ENCODE peak calls at places on chromosome 17, in eight cellular contexts. S is dorsolateral prefrontal cortex; U is stimulated activated CD8-positive, alpha-beta memory T cell treated with anti-CD3 and anti-CD28 coated beads, Interleukin-7, amount 100 ng/mL, for 24 hours; V is stimulated activated CD4-positive, alpha-beta T cell treated with anti-CD3 and anti-CD28 coated beads, Interleukin-4, amount 100 ng/mL, for 4 hours; W is ecto neural progenitor cell; G is heart right ventricle; Z is T-helper 9 cell; Y is neural crest cell. I is an unnamed sample.

GRCh38 chr17:409848-410673 is 57.5 kb upstream of the RPH3AL start:
- DNase-seq in S (peak; percentile 93), U (peak; percentile 97), V (peak; percentile 100), W (peak; percentile 100), G (peak; percentile 99), Z (peak; percentile 99), Y (peak; percentile 100), I (peak; percentile 100)

GRCh38 chr17:31511176-31511540 is 119.7 kb downstream of the RAB11FIP4 start:
- DNase-seq in S (peak; percentile 61), U (no peak), V (no peak), W (no peak), G (no peak), Z (no peak), Y (no peak), I (no peak)

GRCh38 chr17:312476-313148 is 40.0 kb downstream of the RPH3AL start:
- DNase-seq in S (no peak), U (no peak), V (no peak), W (no peak), G (no peak), Z (no peak), Y (no peak), I (no peak)

GRCh38 chr17:82281076-82281475 is 7.6 kb upstream of the CSNK1D start:
- DNase-seq in S (no peak), U (no peak), V (no peak), W (no peak), G (no peak), Z (no peak), Y (no peak), I (peak; percentile 22)

GRCh38 chr17:39270923-39271322 is 45.2 kb upstream of the STAC2 start:
- DNase-seq in S (no peak), U (no peak), V (no peak), W (no peak), G (no peak), Z (no peak), Y (no peak), I (no peak)

GRCh38 chr17:79045830-79046500 is 22.0 kb downstream of the C1QTNF1 start:
- DNase-seq in S (peak; percentile 77), U (peak; percentile 34), V (peak; percentile 36), W (peak; percentile 91), G (peak; percentile 72), Z (peak; percentile 54), Y (peak; percentile 77), I (peak; percentile 77)

GRCh38 chr17:78991906-78992532 is 12.3 kb upstream of the LGALS3BP start:
- DNase-seq in S (no peak), U (no peak), V (no peak), W (no peak), G (no peak), Z (no peak), Y (no peak), I (no peak)

GRCh38 chr17:1931759-1932579 is 93.2 kb downstream of the RTN4RL1 start:
- DNase-seq in S (no peak), U (no peak), V (no peak), W (peak; percentile 90), G (peak; percentile 25), Z (no peak), Y (no peak), I (no peak)

GRCh38 chr17:69773081-69773480 is 301.9 kb upstream of the KCNJ16 start:
- DNase-seq in S (no peak), U (no peak), V (no peak), W (no peak), G (no peak), Z (no peak), Y (no peak), I (no peak)

GRCh38 chr17:47279062-47279801 is 25.6 kb downstream of the ITGB3 start:
- DNase-seq in S (no peak), U (no peak), V (no peak), W (no peak), G (peak; percentile 82), Z (no peak), Y (no peak), I (peak; percentile 82)

GRCh38 chr17:80858301-80859003 is 133.2 kb upstream of the CHMP6 start:
- DNase-seq in S (no peak), U (no peak), V (no peak), W (no peak), G (no peak), Z (no peak), Y (no peak), I (no peak)

GRCh38 chr17:48618366-48618896 is 3.3 kb upstream of the HOXB8 start:
- DNase-seq in S (peak; percentile 80), U (peak; percentile 69), V (peak; percentile 73), W (peak; percentile 97), G (peak; percentile 81), Z (peak; percentile 85), Y (peak; percentile 96), I (peak; percentile 91)

GRCh38 chr17:43772877-43773648 is 5.7 kb downstream of the DUSP3 start:
- DNase-seq in S (no peak), U (no peak), V (no peak), W (no peak), G (no peak), Z (no peak), Y (no peak), I (peak; percentile 46)

GRCh38 chr17:2925011-2925410 is 128.8 kb downstream of the RAP1GAP2 start:
- DNase-seq in S (no peak), U (no peak), V (no peak), W (no peak), G (no peak), Z (no peak), Y (no peak), I (no peak)

GRCh38 chr17:82390015-82390859 is 18.7 kb downstream of the UTS2R start:
- DNase-seq in S (no peak), U (no peak), V (no peak), W (no peak), G (no peak), Z (no peak), Y (no peak), I (peak; percentile 53)